ENCODE peak calls at places on chromosomes 2 and 18, in six cellular contexts. T is astrocyte, K is left lung, O is OCI-LY7, J is sigmoid colon, C is neural progenitor cell. D is an unnamed sample.

GRCh38 chr2:28433935-28434599 is 41.4 kb downstream of the FOSL2 start:
- DNase-seq in T (no peak), K (no peak), O (no peak), J (no peak), C (no peak), D (no peak)

GRCh38 chr2:70566464-70566863 is 12.8 kb upstream of the TGFA start:
- DNase-seq in T (no peak), K (no peak), O (no peak), J (no peak), C (no peak), D (no peak)

GRCh38 chr2:239601201-239601851 is 200.5 kb upstream of the HDAC4 start:
- DNase-seq in T (no peak), K (peak; percentile 49), O (no peak), J (peak; percentile 52), C (peak; percentile 58), D (no peak)

GRCh38 chr18:59769105-59769865 is 72.1 kb upstream of the CCBE1 start:
- DNase-seq in T (peak; percentile 42), K (no peak), O (no peak), J (no peak), C (no peak), D (no peak)

GRCh38 chr2:188042412-188042811 is 249.3 kb upstream of the GULP1 start:
- DNase-seq in T (peak; percentile 85), K (no peak), O (no peak), J (no peak), C (no peak), D (no peak)

GRCh38 chr2:225993430-225993829 is 593.9 kb downstream of the NYAP2 start:
- DNase-seq in T (peak; percentile 65), K (no peak), O (no peak), J (no peak), C (no peak), D (no peak)

GRCh38 chr18:22822841-22823508 is 110.2 kb upstream of the RBBP8 start:
- DNase-seq in T (no peak), K (no peak), O (no peak), J (no peak), C (no peak), D (no peak)

GRCh38 chr18:55337908-55338521 is 250.0 kb downstream of the TCF4 start:
- DNase-seq in T (peak; percentile 27), K (no peak), O (no peak), J (peak; percentile 69), C (no peak), D (no peak)

GRCh38 chr2:180980943-180981898 is 816 bp downstream of the UBE2E3 start:
- DNase-seq in T (peak; percentile 51), K (peak; percentile 85), O (peak; percentile 55), J (peak; percentile 59), C (peak; percentile 31), D (no peak)

GRCh38 chr2:12211326-12212170 is 465.1 kb downstream of the LPIN1 start:
- DNase-seq in T (no peak), K (no peak), O (no peak), J (no peak), C (no peak), D (no peak)

GRCh38 chr18:45962461-45962860 is 4.7 kb downstream of the EPG5 start:
- DNase-seq in T (peak; percentile 94), K (no peak), O (no peak), J (no peak), C (no peak), D (no peak)

GRCh38 chr2:1748741-1749488 is 4.6 kb upstream of the PXDN start:
- DNase-seq in T (no peak), K (no peak), O (no peak), J (no peak), C (no peak), D (no peak)

GRCh38 chr2:67660871-67661270 is 263.7 kb downstream of the ETAA1 start:
- DNase-seq in T (no peak), K (no peak), O (no peak), J (no peak), C (no peak), D (no peak)

GRCh38 chr2:240926516-240927389 is 20.6 kb downstream of the CROCC2 start:
- DNase-seq in T (no peak), K (peak; percentile 78), O (no peak), J (peak; percentile 65), C (no peak), D (no peak)

GRCh38 chr2:201751566-201751965 is 29.2 kb downstream of the ALS2 start:
- DNase-seq in T (no peak), K (no peak), O (no peak), J (no peak), C (no peak), D (no peak)

GRCh38 chr18:36481201-36481657 is 183.7 kb downstream of the FHOD3 start:
- DNase-seq in T (no peak), K (no peak), O (no peak), J (no peak), C (peak; percentile 84), D (no peak)

GRCh38 chr2:200300065-200300464 is 6.4 kb upstream of the SPATS2L start:
- DNase-seq in T (no peak), K (no peak), O (no peak), J (no peak), C (no peak), D (no peak)
- H3K4me3 ChIP-seq in T (no peak overlapping the region), K (no peak overlapping the region), O (no peak overlapping the region), J (no peak overlapping the region), C (no peak overlapping the region), D (no peak overlapping the region)

DNA sequence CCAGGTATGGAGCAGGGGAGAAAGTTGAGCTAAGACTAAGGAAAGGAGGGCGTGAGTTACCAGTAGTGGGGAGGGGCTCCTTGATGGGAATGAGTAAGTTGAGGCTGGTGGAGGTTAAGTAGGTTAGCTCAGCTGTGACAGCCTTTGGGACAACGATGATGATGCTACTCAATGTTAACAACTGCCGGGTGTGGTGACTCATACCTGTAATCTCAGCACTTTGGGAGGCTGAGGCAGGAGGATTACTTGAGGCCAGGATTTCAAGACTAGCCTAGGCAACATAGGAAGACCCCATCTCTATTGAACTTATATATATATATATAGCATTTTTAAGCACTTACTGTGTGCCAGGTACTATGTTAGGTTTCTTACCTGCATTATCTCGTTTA is 48.4 kb downstream of the HK2 start:
- DNase-seq in T (no peak), K (no peak), O (no peak), J (no peak), C (no peak), D (no peak)
- H3K36me3 ChIP-seq in T (peaks cover 16% of the 10 kb centered on the region), K (no peaks in the 10 kb centered on the region), O (peaks cover 98% of the 10 kb centered on the region), J (no peaks in the 10 kb centered on the region), C (peaks cover 2% of the 10 kb centered on the region), D (peaks cover 33% of the 10 kb centered on the region)

DNA sequence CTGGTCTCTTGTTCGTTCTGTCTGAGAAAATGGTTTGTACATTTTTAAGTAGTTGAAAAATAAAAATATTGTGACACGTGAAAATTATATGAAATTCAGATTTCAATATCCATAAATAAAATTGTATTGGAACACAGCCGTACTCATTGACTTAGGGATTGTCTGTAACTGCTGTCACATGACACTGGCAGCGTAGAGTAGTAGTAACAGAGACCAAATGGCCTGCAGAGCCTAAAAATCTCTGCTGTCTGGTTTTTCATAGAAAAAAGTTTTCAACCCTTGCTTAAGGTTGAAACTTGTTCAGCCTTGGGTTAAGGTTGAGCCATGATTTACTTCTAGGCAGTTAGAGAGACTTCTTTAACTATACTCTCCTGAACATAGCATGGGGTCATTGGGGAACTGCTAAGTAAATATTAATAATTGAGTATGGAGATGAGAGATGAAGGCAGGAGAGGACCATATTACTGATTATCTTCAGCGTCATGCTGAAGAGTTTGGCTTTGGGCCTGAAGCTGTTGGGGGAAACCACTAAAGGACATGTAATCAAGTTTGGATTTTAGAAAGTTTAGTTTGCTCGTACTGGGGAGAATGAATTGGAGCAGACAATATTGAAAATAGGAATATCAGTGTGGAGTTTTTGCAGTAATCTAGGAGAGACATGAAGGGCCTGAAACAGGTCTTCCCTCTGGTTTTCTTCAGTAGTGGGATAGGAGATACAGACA is 16.2 kb downstream of the EML4 start:
- DNase-seq in T (no peak), K (no peak), O (no peak), J (no peak), C (no peak), D (no peak)
- H3K27ac ChIP-seq in T (no peak overlapping the region), K (no peak overlapping the region), O (no peak overlapping the region), J (no peak overlapping the region), C (no peak overlapping the region), D (peak overlapping the region; percentile 64)

DNA sequence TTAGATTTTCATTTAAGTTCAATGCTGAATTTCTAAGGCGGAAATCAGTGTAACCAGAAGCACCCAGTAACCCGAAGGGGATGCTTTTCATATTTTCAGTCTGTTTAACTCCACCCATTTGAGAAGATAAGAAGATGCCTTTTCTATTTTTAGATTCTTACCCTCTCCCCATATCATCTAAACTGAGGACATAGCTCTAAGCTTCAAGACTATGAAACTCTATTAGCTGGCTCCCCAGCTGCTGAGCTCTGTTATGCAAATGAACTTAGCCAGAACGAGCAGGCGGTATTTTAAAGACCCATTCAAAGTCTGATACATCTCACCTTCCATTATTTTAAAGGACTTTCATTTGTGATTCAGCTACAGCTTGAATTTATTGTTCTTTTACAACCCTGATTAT is 16.5 kb downstream of the CDC42EP3 start:
- DNase-seq in T (peak; percentile 77), K (no peak), O (peak; percentile 89), J (no peak), C (peak; percentile 55), D (no peak)
- H3K4me3 ChIP-seq in T (no peak overlapping the region), K (no peak overlapping the region), O (peak overlapping the region; percentile 64), J (no peak overlapping the region), C (peak overlapping the region; percentile 9), D (no peak overlapping the region)

GRCh38 chr2:37648316-37649011 is 23.0 kb downstream of the CDC42EP3 start:
- DNase-seq in T (no peak), K (peak; percentile 91), O (peak; percentile 29), J (peak; percentile 82), C (no peak), D (no peak)
- H3K36me3 ChIP-seq in T (peaks cover 48% of the 10 kb centered on the region), K (no peaks in the 10 kb centered on the region), O (peaks cover 40% of the 10 kb centered on the region), J (peaks cover 11% of the 10 kb centered on the region), C (no peaks in the 10 kb centered on the region), D (peaks cover 14% of the 10 kb centered on the region)

GRCh38 chr18:77102246-77103040 is 30.1 kb downstream of the MBP start:
- DNase-seq in T (peak; percentile 91), K (no peak), O (peak; percentile 58), J (no peak), C (no peak), D (no peak)
- H3K27ac ChIP-seq in T (peak overlapping the region; percentile 95), K (peak overlapping the region; percentile 92), O (peak overlapping the region; percentile 91), J (peak overlapping the region; percentile 84), C (no peak overlapping the region), D (peak overlapping the region; percentile 87)

GRCh38 chr18:5972298-5972697 is 77.0 kb upstream of the TMEM200C start:
- DNase-seq in T (no peak), K (no peak), O (no peak), J (no peak), C (no peak), D (no peak)

GRCh38 chr18:5973079-5973478 is 77.8 kb upstream of the TMEM200C start:
- DNase-seq in T (no peak), K (no peak), O (no peak), J (no peak), C (no peak), D (no peak)

GRCh38 chr18:5974696-5975095 is 79.4 kb upstream of the TMEM200C start:
- DNase-seq in T (no peak), K (no peak), O (no peak), J (no peak), C (no peak), D (no peak)

GRCh38 chr18:5977022-5977421 is 81.7 kb upstream of the TMEM200C start:
- DNase-seq in T (no peak), K (no peak), O (no peak), J (no peak), C (no peak), D (no peak)

GRCh38 chr18:5975111-5975622 is 79.8 kb upstream of the TMEM200C start:
- DNase-seq in T (peak; percentile 92), K (no peak), O (no peak), J (no peak), C (no peak), D (no peak)
- H3K4me3 ChIP-seq in T (peak overlapping the region; percentile 18), K (no peak overlapping the region), O (no peak overlapping the region), J (no peak overlapping the region), C (no peak overlapping the region), D (no peak overlapping the region)

GRCh38 chr2:105371810-105372209 is 27.0 kb downstream of the FHL2 start:
- DNase-seq in T (no peak), K (no peak), O (no peak), J (no peak), C (peak; percentile 16), D (no peak)
- H3K36me3 ChIP-seq in T (peaks cover 80% of the 10 kb centered on the region), K (no peaks in the 10 kb centered on the region), O (no peaks in the 10 kb centered on the region), J (peaks cover 3% of the 10 kb centered on the region), C (no peaks in the 10 kb centered on the region), D (peaks cover 13% of the 10 kb centered on the region)